ENCODE peak calls at places on chromosomes 16 and 17, in six cellular contexts. One of them, this sample, is unnamed.

GRCh38 chr16:88608076-88608475 is 30.3 kb upstream of the IL17C start:
- DNase-seq in GM10248: no peak
- DNase-seq in AG09319: no peak
- DNase-seq in thoracic aorta: no peak
- DNase-seq in transverse colon: no peak
- DNase-seq in coronary artery: no peak
- DNase-seq in this sample: no peak

GRCh38 chr17:77887464-77888241 is 70.8 kb upstream of the TNRC6C start:
- DNase-seq in transverse colon: peak; percentile 70
- DNase-seq in thoracic aorta: peak; percentile 91
- DNase-seq in AG09319: peak; percentile 39
- DNase-seq in GM10248: no peak
- DNase-seq in coronary artery: peak; percentile 95
- DNase-seq in this sample: no peak

GRCh38 chr17:38916771-38917170 is 8.6 kb upstream of the LASP1NB start:
- DNase-seq in transverse colon: no peak
- DNase-seq in GM10248: no peak
- DNase-seq in coronary artery: peak; percentile 21
- DNase-seq in AG09319: no peak
- DNase-seq in thoracic aorta: no peak
- DNase-seq in this sample: no peak

GRCh38 chr17:21275579-21276339 is 8.8 kb upstream of the MAP2K3 start:
- DNase-seq in transverse colon: peak; percentile 97
- DNase-seq in coronary artery: peak; percentile 94
- DNase-seq in thoracic aorta: peak; percentile 65
- DNase-seq in AG09319: no peak
- DNase-seq in GM10248: peak; percentile 98
- DNase-seq in this sample: peak; percentile 94

GRCh38 chr16:14181371-14182050 is 110.4 kb downstream of the MRTFB start:
- DNase-seq in AG09319: peak; percentile 30
- DNase-seq in GM10248: no peak
- DNase-seq in transverse colon: no peak
- DNase-seq in coronary artery: no peak
- DNase-seq in thoracic aorta: no peak
- DNase-seq in this sample: no peak

GRCh38 chr17:27588354-27588753 is 42.6 kb upstream of the LGALS9 start:
- DNase-seq in AG09319: no peak
- DNase-seq in GM10248: no peak
- DNase-seq in thoracic aorta: no peak
- DNase-seq in transverse colon: no peak
- DNase-seq in coronary artery: no peak
- DNase-seq in this sample: no peak

GRCh38 chr16:11554054-11554453 is 32.7 kb downstream of the LITAF start:
- DNase-seq in coronary artery: no peak
- DNase-seq in GM10248: no peak
- DNase-seq in thoracic aorta: no peak
- DNase-seq in AG09319: no peak
- DNase-seq in transverse colon: no peak
- DNase-seq in this sample: no peak

GRCh38 chr17:41835214-41835799 is 725 bp downstream of the NT5C3B start:
- DNase-seq in coronary artery: no peak
- DNase-seq in AG09319: no peak
- DNase-seq in GM10248: no peak
- DNase-seq in thoracic aorta: no peak
- DNase-seq in transverse colon: no peak
- DNase-seq in this sample: no peak

GRCh38 chr17:41738077-41738800 is 3.8 kb upstream of the HAP1 start:
- DNase-seq in GM10248: peak; percentile 93
- DNase-seq in thoracic aorta: peak; percentile 22
- DNase-seq in transverse colon: peak; percentile 87
- DNase-seq in coronary artery: no peak
- DNase-seq in AG09319: peak; percentile 46
- DNase-seq in this sample: peak; percentile 89

GRCh38 chr16:50038756-50039529 is 13.9 kb downstream of the CNEP1R1 start:
- DNase-seq in transverse colon: peak; percentile 60
- DNase-seq in GM10248: no peak
- DNase-seq in AG09319: no peak
- DNase-seq in thoracic aorta: no peak
- DNase-seq in coronary artery: no peak
- DNase-seq in this sample: peak; percentile 19

GRCh38 chr16:5042574-5043171 is 8.9 kb upstream of the NAGPA start:
- DNase-seq in AG09319: no peak
- DNase-seq in coronary artery: no peak
- DNase-seq in thoracic aorta: no peak
- DNase-seq in GM10248: no peak
- DNase-seq in transverse colon: no peak
- DNase-seq in this sample: peak; percentile 49

GRCh38 chr17:64779344-64780095 is 117.4 kb upstream of the SMURF2 start:
- DNase-seq in transverse colon: peak; percentile 27
- DNase-seq in AG09319: no peak
- DNase-seq in thoracic aorta: no peak
- DNase-seq in GM10248: no peak
- DNase-seq in coronary artery: no peak
- DNase-seq in this sample: peak; percentile 35

GRCh38 chr17:46910179-46910927 is 12.6 kb upstream of the GOSR2 start:
- DNase-seq in coronary artery: no peak
- DNase-seq in transverse colon: no peak
- DNase-seq in AG09319: no peak
- DNase-seq in thoracic aorta: no peak
- DNase-seq in GM10248: no peak
- DNase-seq in this sample: no peak

GRCh38 chr17:59357929-59358328 is 26.5 kb downstream of the YPEL2 start:
- DNase-seq in AG09319: no peak
- DNase-seq in thoracic aorta: no peak
- DNase-seq in GM10248: no peak
- DNase-seq in coronary artery: no peak
- DNase-seq in transverse colon: no peak
- DNase-seq in this sample: no peak

GRCh38 chr16:86519649-86520316 is 9.5 kb downstream of the FOXF1 start:
- DNase-seq in GM10248: peak; percentile 79
- DNase-seq in thoracic aorta: no peak
- DNase-seq in coronary artery: no peak
- DNase-seq in AG09319: no peak
- DNase-seq in transverse colon: peak; percentile 61
- DNase-seq in this sample: peak; percentile 86

GRCh38 chr17:81135503-81136283 is 29.6 kb upstream of the PVALEF start:
- DNase-seq in GM10248: no peak
- DNase-seq in AG09319: no peak
- DNase-seq in thoracic aorta: no peak
- DNase-seq in transverse colon: no peak
- DNase-seq in coronary artery: no peak
- DNase-seq in this sample: no peak

GRCh38 chr16:10170016-10170415 is 12.2 kb downstream of the GRIN2A start:
- DNase-seq in transverse colon: no peak
- DNase-seq in GM10248: no peak
- DNase-seq in thoracic aorta: no peak
- DNase-seq in AG09319: no peak
- DNase-seq in coronary artery: no peak
- DNase-seq in this sample: no peak

GRCh38 chr17:57499648-57500049 is 243.3 kb downstream of the MSI2 start:
- DNase-seq in GM10248: no peak
- DNase-seq in coronary artery: no peak
- DNase-seq in AG09319: no peak
- DNase-seq in transverse colon: no peak
- DNase-seq in thoracic aorta: no peak
- DNase-seq in this sample: no peak

GRCh38 chr16:89393731-89394406 is 96.5 kb downstream of the ANKRD11 start:
- DNase-seq in GM10248: no peak
- DNase-seq in AG09319: no peak
- DNase-seq in coronary artery: no peak
- DNase-seq in thoracic aorta: no peak
- DNase-seq in transverse colon: no peak
- DNase-seq in this sample: no peak

GRCh38 chr17:74454197-74455024 is 12.0 kb upstream of the CD300A start:
- DNase-seq in thoracic aorta: peak; percentile 74
- DNase-seq in transverse colon: peak; percentile 94
- DNase-seq in GM10248: no peak
- DNase-seq in coronary artery: peak; percentile 95
- DNase-seq in AG09319: no peak
- DNase-seq in this sample: peak; percentile 97

GRCh38 chr17:63405020-63405419 is 41.1 kb downstream of the CYB561 start:
- DNase-seq in coronary artery: no peak
- DNase-seq in AG09319: no peak
- DNase-seq in transverse colon: no peak
- DNase-seq in GM10248: no peak
- DNase-seq in thoracic aorta: no peak
- DNase-seq in this sample: no peak

GRCh38 chr16:85350973-85351372 is 238.7 kb upstream of the CIBAR2 start:
- DNase-seq in GM10248: no peak
- DNase-seq in coronary artery: peak; percentile 84
- DNase-seq in transverse colon: peak; percentile 93
- DNase-seq in AG09319: peak; percentile 83
- DNase-seq in thoracic aorta: peak; percentile 90
- DNase-seq in this sample: peak; percentile 92

GRCh38 chr16:53433930-53434435 is 288 bp upstream of the RBL2 start:
- DNase-seq in coronary artery: no peak
- DNase-seq in transverse colon: no peak
- DNase-seq in thoracic aorta: no peak
- DNase-seq in GM10248: no peak
- DNase-seq in AG09319: peak; percentile 44
- DNase-seq in this sample: peak; percentile 11

GRCh38 chr17:6651483-6652452 is at the start of the genes C17orf100 and MED31:
- DNase-seq in GM10248: peak; percentile 97
- DNase-seq in thoracic aorta: peak; percentile 81
- DNase-seq in transverse colon: peak; percentile 98
- DNase-seq in AG09319: peak; percentile 72
- DNase-seq in coronary artery: peak; percentile 97
- DNase-seq in this sample: peak; percentile 97

GRCh38 chr17:2018716-2019490 is 6.2 kb downstream of the RTN4RL1 start:
- DNase-seq in AG09319: no peak
- DNase-seq in coronary artery: no peak
- DNase-seq in GM10248: no peak
- DNase-seq in transverse colon: no peak
- DNase-seq in thoracic aorta: no peak
- DNase-seq in this sample: no peak

GRCh38 chr17:70636517-70637133 is 467.3 kb downstream of the KCNJ2 start:
- DNase-seq in transverse colon: no peak
- DNase-seq in GM10248: peak; percentile 23
- DNase-seq in AG09319: no peak
- DNase-seq in coronary artery: no peak
- DNase-seq in thoracic aorta: no peak
- DNase-seq in this sample: peak; percentile 58
- TF ChIP-seq CTCF in transverse colon: peak; percentile 80
- TF ChIP-seq CTCF in GM10248: peak; percentile 57
- TF ChIP-seq CTCF in AG09319: peak; percentile 70
- TF ChIP-seq CTCF in coronary artery: peak; percentile 53
- TF ChIP-seq CTCF in thoracic aorta: peak; percentile 69
- TF ChIP-seq CTCF in this sample: peak; percentile 89

DNA sequence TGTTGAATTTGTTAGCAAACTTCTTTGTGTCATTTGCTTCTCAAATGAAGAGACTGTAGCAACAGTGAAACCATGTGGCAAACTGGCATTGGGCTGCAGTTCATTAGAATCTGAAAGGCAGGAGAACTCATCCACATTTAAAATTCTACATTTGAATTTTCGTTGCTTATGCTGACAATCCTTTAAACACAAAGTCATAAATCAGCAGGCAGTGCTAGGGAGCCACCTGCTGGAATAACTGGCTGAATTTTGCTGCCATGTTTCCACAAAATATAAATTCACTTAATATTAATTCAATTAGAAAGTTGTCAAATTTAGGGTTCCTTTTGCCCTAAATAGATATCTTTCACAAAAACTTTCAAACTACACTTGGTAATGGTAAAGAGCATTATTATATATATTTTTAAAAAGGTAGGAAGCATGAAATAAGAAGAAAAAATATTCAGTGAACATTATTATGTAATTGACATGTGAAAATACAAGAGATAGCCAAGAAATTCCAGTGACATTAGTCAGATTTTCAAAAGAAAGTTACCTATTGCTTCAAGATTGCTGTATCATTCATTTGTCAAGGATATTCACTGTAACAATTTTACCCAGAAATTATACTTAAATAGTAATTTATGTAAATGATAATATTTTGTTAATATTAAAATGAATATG is 350.1 kb downstream of the KIF2B start:
- DNase-seq in coronary artery: no peak
- DNase-seq in transverse colon: no peak
- DNase-seq in AG09319: no peak
- DNase-seq in thoracic aorta: no peak
- DNase-seq in GM10248: no peak
- DNase-seq in this sample: peak; percentile 50
- TF ChIP-seq CTCF in coronary artery: no peak
- TF ChIP-seq CTCF in transverse colon: no peak
- TF ChIP-seq CTCF in AG09319: no peak
- TF ChIP-seq CTCF in thoracic aorta: peak; percentile 28
- TF ChIP-seq CTCF in GM10248: peak; percentile 20
- TF ChIP-seq CTCF in this sample: peak; percentile 84

GRCh38 chr17:28841901-28842281 is 699 bp downstream of the FAM222B start:
- DNase-seq in GM10248: no peak
- DNase-seq in thoracic aorta: no peak
- DNase-seq in AG09319: no peak
- DNase-seq in transverse colon: no peak
- DNase-seq in coronary artery: no peak
- DNase-seq in this sample: no peak
- TF ChIP-seq CTCF in GM10248: no peak
- TF ChIP-seq CTCF in thoracic aorta: no peak
- TF ChIP-seq CTCF in AG09319: no peak
- TF ChIP-seq CTCF in transverse colon: no peak
- TF ChIP-seq CTCF in coronary artery: no peak
- TF ChIP-seq CTCF in this sample: no peak

DNA sequence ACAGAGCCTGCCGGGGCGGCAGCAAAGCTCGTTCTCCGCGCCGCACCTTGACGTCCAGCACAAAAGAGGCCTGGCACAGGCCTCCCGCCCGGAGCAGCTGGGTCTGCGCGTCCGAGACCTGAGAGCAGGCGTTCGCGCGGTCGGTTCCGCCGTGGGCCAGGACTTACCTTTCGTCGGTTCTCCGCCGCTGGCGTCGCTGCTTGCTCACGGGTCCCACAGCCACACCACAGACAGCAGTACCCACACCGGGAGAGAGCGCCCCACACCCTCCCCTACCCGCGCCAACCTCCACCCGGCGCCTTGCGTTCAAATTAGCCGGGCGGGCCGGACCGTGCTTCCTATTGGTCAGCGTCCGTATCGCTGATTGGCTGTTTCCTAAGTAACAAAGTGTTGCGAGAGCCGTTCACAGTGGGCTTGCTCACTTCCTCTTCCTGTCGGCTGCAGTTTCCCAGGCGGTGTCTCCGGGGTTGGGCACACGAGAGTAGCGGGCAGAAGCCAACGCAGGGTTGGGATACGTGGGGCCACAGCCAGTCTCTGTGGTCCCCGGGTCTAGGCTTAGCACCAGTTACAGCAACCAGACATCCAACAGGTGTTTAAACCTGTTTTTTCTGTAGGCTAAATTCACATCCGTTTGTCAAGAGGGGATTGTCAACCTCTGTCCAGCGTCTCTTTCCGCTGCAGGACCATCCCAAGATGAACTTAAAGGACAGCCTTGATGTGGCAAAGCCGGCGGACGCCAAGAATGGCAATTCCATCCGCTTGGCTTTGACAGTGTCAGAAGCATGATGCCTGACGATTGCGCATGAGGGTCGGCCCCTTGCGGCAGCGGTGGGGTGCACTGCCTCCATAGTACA is at the start of gene KIF18B:
- DNase-seq in coronary artery: peak; percentile 88
- DNase-seq in transverse colon: peak; percentile 91
- DNase-seq in AG09319: peak; percentile 85
- DNase-seq in GM10248: peak; percentile 99
- DNase-seq in thoracic aorta: peak; percentile 82
- DNase-seq in this sample: peak; percentile 94
- TF ChIP-seq CTCF in coronary artery: no peak
- TF ChIP-seq CTCF in transverse colon: peak; percentile 7
- TF ChIP-seq CTCF in AG09319: no peak
- TF ChIP-seq CTCF in GM10248: no peak
- TF ChIP-seq CTCF in thoracic aorta: no peak
- TF ChIP-seq CTCF in this sample: no peak

GRCh38 chr17:30913955-30914354 is 7.8 kb upstream of the ADAP2 start:
- DNase-seq in AG09319: no peak
- DNase-seq in transverse colon: no peak
- DNase-seq in coronary artery: no peak
- DNase-seq in thoracic aorta: no peak
- DNase-seq in GM10248: no peak
- DNase-seq in this sample: no peak
- TF ChIP-seq CTCF in AG09319: no peak
- TF ChIP-seq CTCF in transverse colon: no peak
- TF ChIP-seq CTCF in coronary artery: no peak
- TF ChIP-seq CTCF in thoracic aorta: no peak
- TF ChIP-seq CTCF in GM10248: peak; percentile 2
- TF ChIP-seq CTCF in this sample: no peak

This sample was measured in hepatocyte.